ENCODE peak calls at places on chromosomes 4 and X, in five cellular contexts. H is upper lobe of left lung, T is lower leg skin, W is endothelial cell of umbilical vein, D is A549. N is an unnamed sample.

GRCh38 chrX:34638116-34638515 is 19.0 kb downstream of the TMEM47 start:
- DNase-seq in H (no peak), T (no peak), D (peak), W (peak), N (no peak)

GRCh38 chr4:146957252-146957651 is 11.6 kb upstream of the TTC29 start:
- DNase-seq in W (peak), T (no peak), H (no peak), D (peak), N (no peak)

GRCh38 chrX:12595746-12596145 is 195.5 kb upstream of the PRPS2 start:
- DNase-seq in T (no peak), W (no peak), D (no peak), H (no peak), N (no peak)

GRCh38 chr4:65367306-65367705 is 303.0 kb downstream of the EPHA5 start:
- DNase-seq in T (no peak), D (no peak), W (no peak), H (no peak), N (no peak)

GRCh38 chrX:88937616-88938015 is 190.6 kb downstream of the CPXCR1 start:
- DNase-seq in W (no peak), T (no peak), D (no peak), H (no peak), N (no peak)

GRCh38 chr4:78654809-78655208 is 103.2 kb downstream of the ANXA3 start:
- DNase-seq in T (no peak), H (no peak), W (no peak), D (no peak), N (no peak)

GRCh38 chr4:11635336-11635735 is 206.6 kb upstream of the HS3ST1 start:
- DNase-seq in H (no peak), D (peak), T (no peak), W (no peak), N (no peak)

GRCh38 chr4:120821986-120822385 is 100.5 kb downstream of the PRDM5 start:
- DNase-seq in W (no peak), D (no peak), H (no peak), T (no peak), N (no peak)

GRCh38 chr4:128841402-128841801 is 31.9 kb downstream of the JADE1 start:
- DNase-seq in D (no peak), H (no peak), W (no peak), T (no peak), N (no peak)

GRCh38 chr4:10182446-10183424 is 66.1 kb upstream of the WDR1 start:
- DNase-seq in H (no peak), D (no peak), W (no peak), T (no peak), N (no peak)

GRCh38 chr4:77385124-77385969 is 220.3 kb upstream of the CXCL13 start:
- DNase-seq in T (peak), D (peak), W (peak), H (peak), N (no peak)

GRCh38 chrX:69067841-69068240 is 97.4 kb downstream of the PJA1 start:
- DNase-seq in D (no peak), H (peak), W (no peak), T (peak), N (peak)

GRCh38 chr4:169400832-169401231 is 130.1 kb upstream of the SH3RF1 start:
- DNase-seq in D (no peak), W (no peak), T (no peak), H (no peak), N (no peak)

GRCh38 chr4:169399976-169400767 is 129.4 kb upstream of the SH3RF1 start:
- DNase-seq in H (no peak), W (no peak), T (no peak), D (no peak), N (no peak)

GRCh38 chr4:169398294-169398693 is 127.5 kb upstream of the SH3RF1 start:
- DNase-seq in T (no peak), H (no peak), W (peak), D (no peak), N (no peak)

DNA sequence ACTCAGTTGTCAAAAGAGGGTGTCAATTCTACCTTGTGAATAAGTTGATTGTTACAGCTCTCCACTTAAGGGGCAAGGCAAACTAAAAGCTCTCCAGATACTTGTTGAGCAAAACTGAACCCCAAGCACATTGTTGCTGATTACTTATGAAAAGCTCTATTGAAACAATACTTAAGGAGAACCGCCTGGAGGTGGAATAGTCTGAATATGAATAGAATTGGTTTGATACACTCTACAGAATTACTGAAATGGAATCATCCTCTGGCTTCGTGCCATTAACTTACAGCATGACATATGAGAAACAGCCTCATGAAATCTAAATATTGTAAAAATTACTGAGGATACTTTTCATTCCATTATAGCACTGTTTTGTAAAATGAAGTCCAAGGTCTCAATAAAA is 127.0 kb upstream of the SH3RF1 start:
- DNase-seq in T (no peak), D (no peak), H (no peak), W (peak), N (no peak)
- H3K4me3 ChIP-seq in T (no peak), D (no peak), H (no peak), W (no peak), N (no peak)

GRCh38 chr4:52877694-52878093 is 15.6 kb downstream of the RASL11B start:
- DNase-seq in W (no peak), H (no peak), T (no peak), D (no peak), N (no peak)

GRCh38 chr4:52877006-52877405 is 14.9 kb downstream of the RASL11B start:
- DNase-seq in D (no peak), H (no peak), T (no peak), W (no peak), N (no peak)

GRCh38 chr4:52883183-52883621 is 21.1 kb downstream of the RASL11B start:
- DNase-seq in T (no peak), W (no peak), D (no peak), H (no peak), N (no peak)

GRCh38 chr4:52883707-52884669 is 21.9 kb downstream of the RASL11B start:
- DNase-seq in D (no peak), T (no peak), W (no peak), H (no peak), N (no peak)

GRCh38 chr4:52880994-52881393 is 18.9 kb downstream of the RASL11B start:
- DNase-seq in D (no peak), T (no peak), W (no peak), H (no peak), N (no peak)
- H3K4me3 ChIP-seq in D (no peak), T (no peak), W (no peak), H (no peak), N (no peak)

GRCh38 chr4:27048350-27049100 is 187.9 kb downstream of the STIM2 start:
- DNase-seq in T (peak), D (peak), H (no peak), W (peak), N (no peak)
- H3K4me3 ChIP-seq in T (no peak), D (peak), H (peak), W (no peak), N (peak)

GRCh38 chr4:139266208-139266582 is 13.8 kb downstream of the MGARP start:
- DNase-seq in D (no peak), W (no peak), T (no peak), H (no peak), N (no peak)
- H3K4me3 ChIP-seq in D (peak), W (no peak), T (no peak), H (peak), N (peak)

GRCh38 chrX:21856504-21856903 is 717 bp downstream of the YY2 start:
- DNase-seq in T (no peak), H (no peak), W (no peak), D (no peak), N (no peak)

GRCh38 chrX:21853578-21853977 is 2.2 kb upstream of the YY2 start:
- DNase-seq in H (no peak), D (no peak), T (no peak), W (no peak), N (no peak)

DNA sequence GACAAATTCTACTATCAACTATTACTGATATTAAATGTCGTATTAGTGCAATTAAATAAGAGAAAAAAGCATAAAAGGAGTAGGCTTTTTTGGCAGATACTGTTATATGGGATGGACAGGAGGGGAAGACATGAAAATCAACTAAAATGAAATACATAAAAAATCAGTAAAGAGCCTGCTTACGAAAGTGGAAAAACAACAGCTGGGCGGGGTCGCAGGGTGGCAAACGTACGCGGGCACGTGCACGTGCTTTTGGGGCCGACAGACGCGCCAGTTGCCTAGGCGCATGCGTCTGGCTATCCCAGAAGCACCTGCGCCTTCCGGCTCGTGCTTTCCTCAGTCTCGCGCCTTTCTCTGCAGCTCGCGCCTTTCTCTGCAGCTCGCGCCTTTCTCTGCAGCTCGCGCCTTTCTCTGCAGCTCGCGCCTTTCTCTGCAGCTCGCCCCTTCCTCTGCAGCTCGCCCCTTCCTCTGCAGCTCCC is at the start of gene YY2:
- DNase-seq in W (no peak), T (no peak), H (no peak), D (no peak), N (no peak)
- H3K4me3 ChIP-seq in W (no peak), T (no peak), H (no peak), D (no peak), N (no peak)